ENCODE peak calls at places on chromosomes 6 and 20, in five cellular contexts. L is fibroblast of pulmonary artery; Z is GM06990; F is GM13976; O is stimulated activated CD4-positive, alpha-beta T cell treated with anti-CD3 and anti-CD28 coated beads, TNF-alpha, amount 100 ng/mL, for 4 hours. D is an unnamed sample.

GRCh38 chr6:23040899-23041298 is 471.5 kb downstream of the HDGFL1 start:
- DNase-seq in L (no peak), O (no peak), F (no peak), Z (no peak), D (no peak)

GRCh38 chr20:17365831-17366230 is 139.0 kb downstream of the PCSK2 start:
- DNase-seq in Z (no peak), L (no peak), F (no peak), O (no peak), D (no peak)

GRCh38 chr20:47196091-47197081 is 160.1 kb downstream of the ZMYND8 start:
- DNase-seq in O (peak), Z (peak), L (peak), F (peak), D (peak)

GRCh38 chr6:154956771-154957522 is 38.2 kb upstream of the TIAM2 start:
- DNase-seq in L (no peak), Z (no peak), O (no peak), F (no peak), D (no peak)

GRCh38 chr6:1757133-1757532 is 147.4 kb downstream of the FOXC1 start:
- DNase-seq in Z (no peak), L (no peak), F (no peak), O (no peak), D (no peak)

GRCh38 chr20:17390655-17391054 is 140.5 kb downstream of the BFSP1 start:
- DNase-seq in O (no peak), L (no peak), F (no peak), Z (no peak), D (no peak)

GRCh38 chr6:15243994-15244604 is 1.8 kb upstream of the JARID2 start:
- DNase-seq in O (no peak), L (no peak), Z (no peak), F (no peak), D (no peak)

GRCh38 chr6:40755046-40755681 is 168.0 kb upstream of the LRFN2 start:
- DNase-seq in O (no peak), L (peak), Z (no peak), F (no peak), D (no peak)

GRCh38 chr6:36536873-36537547 is 10.3 kb downstream of the STK38 start:
- DNase-seq in Z (no peak), O (no peak), L (no peak), F (no peak), D (no peak)

GRCh38 chr20:7137395-7138151 is 370.1 kb downstream of the BMP2 start:
- DNase-seq in O (no peak), F (no peak), L (no peak), Z (no peak), D (no peak)

GRCh38 chr6:148414836-148415235 is 72.2 kb downstream of the SASH1 start:
- DNase-seq in L (peak), O (no peak), F (no peak), Z (no peak), D (no peak)

GRCh38 chr20:3121271-3121911 is 36.9 kb upstream of the AVP start:
- DNase-seq in O (no peak), Z (no peak), L (no peak), F (no peak), D (no peak)

GRCh38 chr20:59005523-59006166 is 1.4 kb downstream of the CTSZ start:
- DNase-seq in F (no peak), O (no peak), L (no peak), Z (no peak), D (no peak)

GRCh38 chr20:37524859-37525708 is 2.6 kb downstream of the BLCAP start:
- DNase-seq in Z (no peak), O (no peak), F (no peak), L (no peak), D (no peak)

GRCh38 chr6:147528511-147529145 is 20.1 kb downstream of the SAMD5 start:
- DNase-seq in O (no peak), L (no peak), Z (no peak), F (no peak), D (no peak)

GRCh38 chr6:79750806-79751205 is 119.7 kb downstream of the SH3BGRL2 start:
- DNase-seq in L (no peak), F (no peak), Z (no peak), O (no peak), D (no peak)

GRCh38 chr6:55433446-55434130 is 106.3 kb downstream of the GFRAL start:
- DNase-seq in L (peak), O (no peak), Z (no peak), F (no peak), D (no peak)

GRCh38 chr6:27290065-27290849 is 21.8 kb downstream of the POM121L2 start:
- DNase-seq in O (no peak), L (peak), F (no peak), Z (no peak), D (no peak)